ENCODE peak calls at places on chromosomes 13 and 19, in five cellular contexts. One of them, this sample, is unnamed.

GRCh38 chr19:2326699-2327360 is 1.6 kb downstream of the LSM7 start:
- DNase-seq in AG09309: no peak
- DNase-seq in hepatocyte: no peak
- DNase-seq in GM23338: no peak
- DNase-seq in transverse colon: no peak
- DNase-seq in this sample: no peak

GRCh38 chr19:3451451-3451866 is 28.9 kb downstream of the SMIM24 start:
- DNase-seq in AG09309: no peak
- DNase-seq in hepatocyte: no peak
- DNase-seq in GM23338: no peak
- DNase-seq in transverse colon: no peak
- DNase-seq in this sample: peak

GRCh38 chr19:34676697-34677385 is at the start of gene SCGB2B2:
- DNase-seq in AG09309: peak
- DNase-seq in hepatocyte: no peak
- DNase-seq in GM23338: peak
- DNase-seq in transverse colon: no peak
- DNase-seq in this sample: no peak

GRCh38 chr19:11383706-11384048 is 437 bp downstream of the EPOR start:
- DNase-seq in AG09309: no peak
- DNase-seq in hepatocyte: no peak
- DNase-seq in GM23338: no peak
- DNase-seq in transverse colon: no peak
- DNase-seq in this sample: no peak

GRCh38 chr19:21202865-21203494 is 61.1 kb downstream of the ZNF431 start:
- DNase-seq in AG09309: peak
- DNase-seq in hepatocyte: peak
- DNase-seq in GM23338: peak
- DNase-seq in transverse colon: no peak
- DNase-seq in this sample: peak

GRCh38 chr19:37077615-37077928 is 661 bp upstream of the ZNF420 start:
- DNase-seq in AG09309: peak
- DNase-seq in hepatocyte: no peak
- DNase-seq in GM23338: no peak
- DNase-seq in transverse colon: no peak
- DNase-seq in this sample: no peak

GRCh38 chr13:38670627-38671026 is 16.2 kb upstream of the FREM2 start:
- DNase-seq in AG09309: no peak
- DNase-seq in hepatocyte: no peak
- DNase-seq in GM23338: no peak
- DNase-seq in transverse colon: no peak
- DNase-seq in this sample: no peak

GRCh38 chr13:41765813-41766212 is 195.1 kb downstream of the VWA8 start:
- DNase-seq in AG09309: no peak
- DNase-seq in hepatocyte: no peak
- DNase-seq in GM23338: no peak
- DNase-seq in transverse colon: no peak
- DNase-seq in this sample: no peak

GRCh38 chr19:46299695-46300094 is 2.9 kb downstream of the HIF3A start:
- DNase-seq in AG09309: no peak
- DNase-seq in hepatocyte: no peak
- DNase-seq in GM23338: no peak
- DNase-seq in transverse colon: peak
- DNase-seq in this sample: peak

GRCh38 chr13:36362251-36362650 is 16.1 kb upstream of the SPART start:
- DNase-seq in AG09309: no peak
- DNase-seq in hepatocyte: no peak
- DNase-seq in GM23338: no peak
- DNase-seq in transverse colon: no peak
- DNase-seq in this sample: peak

GRCh38 chr19:34808566-34808965 is 35.6 kb upstream of the ZNF599 start:
- DNase-seq in AG09309: peak
- DNase-seq in hepatocyte: no peak
- DNase-seq in GM23338: no peak
- DNase-seq in transverse colon: no peak
- DNase-seq in this sample: peak

GRCh38 chr13:100176781-100177389 is 88.0 kb downstream of the PCCA start:
- DNase-seq in AG09309: peak
- DNase-seq in hepatocyte: no peak
- DNase-seq in GM23338: no peak
- DNase-seq in transverse colon: no peak
- DNase-seq in this sample: peak

GRCh38 chr19:13557756-13558398 is 51.6 kb upstream of the CACNA1A start:
- DNase-seq in AG09309: no peak
- DNase-seq in hepatocyte: no peak
- DNase-seq in GM23338: peak
- DNase-seq in transverse colon: peak
- DNase-seq in this sample: no peak

GRCh38 chr13:44015133-44015532 is 135.4 kb downstream of the LACC1 start:
- DNase-seq in AG09309: no peak
- DNase-seq in hepatocyte: no peak
- DNase-seq in GM23338: no peak
- DNase-seq in transverse colon: no peak
- DNase-seq in this sample: no peak

GRCh38 chr13:97468331-97468730 is 34.4 kb downstream of the RAP2A start:
- DNase-seq in AG09309: no peak
- DNase-seq in hepatocyte: no peak
- DNase-seq in GM23338: no peak
- DNase-seq in transverse colon: no peak
- DNase-seq in this sample: peak

GRCh38 chr13:97653741-97654140 is 219.8 kb downstream of the RAP2A start:
- DNase-seq in AG09309: peak
- DNase-seq in hepatocyte: peak
- DNase-seq in GM23338: no peak
- DNase-seq in transverse colon: no peak
- DNase-seq in this sample: peak

GRCh38 chr19:58372311-58373133 is 8.3 kb downstream of the ZNF837 start:
- DNase-seq in AG09309: no peak
- DNase-seq in hepatocyte: no peak
- DNase-seq in GM23338: peak
- DNase-seq in transverse colon: no peak
- DNase-seq in this sample: no peak

GRCh38 chr19:38917921-38918491 is 6.0 kb upstream of the CCER2 start:
- DNase-seq in AG09309: no peak
- DNase-seq in hepatocyte: peak
- DNase-seq in GM23338: peak
- DNase-seq in transverse colon: no peak
- DNase-seq in this sample: peak

GRCh38 chr19:47658431-47659383 is 49.8 kb downstream of the BICRA start:
- DNase-seq in AG09309: no peak
- DNase-seq in hepatocyte: peak
- DNase-seq in GM23338: no peak
- DNase-seq in transverse colon: peak
- DNase-seq in this sample: peak

GRCh38 chr19:7874080-7874856 is at the start of gene PRR36:
- DNase-seq in AG09309: no peak
- DNase-seq in hepatocyte: peak
- DNase-seq in GM23338: peak
- DNase-seq in transverse colon: no peak
- DNase-seq in this sample: no peak

GRCh38 chr13:93098972-93099371 is 127.6 kb upstream of the GPC6 start:
- DNase-seq in AG09309: no peak
- DNase-seq in hepatocyte: peak
- DNase-seq in GM23338: no peak
- DNase-seq in transverse colon: peak
- DNase-seq in this sample: no peak

GRCh38 chr19:38577826-38578225 is 39.9 kb downstream of the MAP4K1 start:
- DNase-seq in AG09309: no peak
- DNase-seq in hepatocyte: no peak
- DNase-seq in GM23338: no peak
- DNase-seq in transverse colon: no peak
- DNase-seq in this sample: no peak

GRCh38 chr13:35573639-35574038 is 97.2 kb upstream of the MAB21L1 start:
- DNase-seq in AG09309: no peak
- DNase-seq in hepatocyte: no peak
- DNase-seq in GM23338: peak
- DNase-seq in transverse colon: no peak
- DNase-seq in this sample: no peak

GRCh38 chr13:112693831-112694497 is 4.1 kb downstream of the ATP11A start:
- DNase-seq in AG09309: peak
- DNase-seq in hepatocyte: no peak
- DNase-seq in GM23338: no peak
- DNase-seq in transverse colon: no peak
- DNase-seq in this sample: peak

GRCh38 chr19:2054763-2055162 is 3.7 kb upstream of the MKNK2 start:
- DNase-seq in AG09309: no peak
- DNase-seq in hepatocyte: no peak
- DNase-seq in GM23338: no peak
- DNase-seq in transverse colon: peak
- DNase-seq in this sample: no peak

GRCh38 chr13:21703846-21704245 is 33.0 kb downstream of the FGF9 start:
- DNase-seq in AG09309: no peak
- DNase-seq in hepatocyte: no peak
- DNase-seq in GM23338: no peak
- DNase-seq in transverse colon: no peak
- DNase-seq in this sample: no peak

DNA sequence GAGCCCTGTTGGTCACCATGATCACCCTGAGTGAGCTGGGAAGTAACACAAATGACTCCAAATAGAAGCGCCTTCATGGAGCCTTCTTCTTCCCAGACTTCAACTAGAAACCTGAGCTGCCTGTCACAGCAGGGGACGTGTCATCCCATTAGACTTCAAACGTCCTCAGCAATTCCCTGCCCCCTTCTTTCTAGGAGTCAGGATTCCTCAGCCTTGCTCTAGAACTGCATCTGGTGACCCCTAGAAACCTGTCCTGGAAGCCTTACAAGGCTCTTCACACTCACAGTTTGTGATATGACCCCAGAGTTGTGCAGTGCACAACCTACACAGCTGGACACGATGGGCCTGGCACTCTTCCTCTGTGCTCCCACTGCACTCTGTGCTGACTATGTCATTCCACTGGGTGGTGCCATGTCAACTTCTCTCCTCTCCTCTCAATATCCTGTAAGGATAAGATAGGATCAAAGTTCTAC is 23.6 kb upstream of the TTYH1 start:
- DNase-seq in AG09309: no peak
- DNase-seq in hepatocyte: no peak
- DNase-seq in GM23338: peak
- DNase-seq in transverse colon: no peak
- DNase-seq in this sample: no peak
- TF ChIP-seq CTCF in AG09309: no peak
- TF ChIP-seq CTCF in hepatocyte: no peak
- TF ChIP-seq CTCF in GM23338: peak
- TF ChIP-seq CTCF in transverse colon: no peak
- TF ChIP-seq CTCF in this sample: no peak

DNA sequence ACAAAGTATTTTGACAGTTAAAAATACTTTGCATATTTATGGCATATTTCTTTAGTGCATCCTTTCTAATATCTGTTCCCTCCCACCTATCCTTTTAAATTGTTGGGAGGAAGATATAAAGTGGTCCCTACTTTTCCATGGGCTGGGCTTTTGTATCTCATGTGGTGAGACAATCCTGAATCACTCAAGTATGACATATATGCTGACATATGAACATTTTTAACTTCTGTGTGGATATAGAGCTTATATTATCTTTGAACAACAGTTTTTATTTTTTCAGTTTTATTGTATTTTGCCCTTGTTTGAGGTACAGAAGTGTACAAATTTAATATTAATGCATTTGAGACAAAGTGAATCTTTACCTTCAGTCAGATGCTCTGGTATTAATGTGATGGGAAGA is 3.4 kb downstream of the ZMYM2 start:
- DNase-seq in AG09309: no peak
- DNase-seq in hepatocyte: no peak
- DNase-seq in GM23338: no peak
- DNase-seq in transverse colon: no peak
- DNase-seq in this sample: no peak
- H3K4me3 ChIP-seq in AG09309: no peak
- H3K4me3 ChIP-seq in hepatocyte: peak
- H3K4me3 ChIP-seq in GM23338: peak
- H3K4me3 ChIP-seq in transverse colon: no peak
- H3K4me3 ChIP-seq in this sample: peak

GRCh38 chr13:28375250-28375930 is 119.5 kb downstream of the FLT1 start:
- DNase-seq in AG09309: no peak
- DNase-seq in hepatocyte: no peak
- DNase-seq in GM23338: no peak
- DNase-seq in transverse colon: no peak
- DNase-seq in this sample: no peak

GRCh38 chr13:28380319-28380718 is 114.6 kb downstream of the FLT1 start:
- DNase-seq in AG09309: no peak
- DNase-seq in hepatocyte: no peak
- DNase-seq in GM23338: no peak
- DNase-seq in transverse colon: no peak
- DNase-seq in this sample: no peak

GRCh38 chr13:28379371-28380083 is 115.4 kb downstream of the FLT1 start:
- DNase-seq in AG09309: no peak
- DNase-seq in hepatocyte: no peak
- DNase-seq in GM23338: peak
- DNase-seq in transverse colon: no peak
- DNase-seq in this sample: no peak

GRCh38 chr13:28373803-28374202 is 121.1 kb downstream of the FLT1 start:
- DNase-seq in AG09309: no peak
- DNase-seq in hepatocyte: no peak
- DNase-seq in GM23338: no peak
- DNase-seq in transverse colon: no peak
- DNase-seq in this sample: peak

DNA sequence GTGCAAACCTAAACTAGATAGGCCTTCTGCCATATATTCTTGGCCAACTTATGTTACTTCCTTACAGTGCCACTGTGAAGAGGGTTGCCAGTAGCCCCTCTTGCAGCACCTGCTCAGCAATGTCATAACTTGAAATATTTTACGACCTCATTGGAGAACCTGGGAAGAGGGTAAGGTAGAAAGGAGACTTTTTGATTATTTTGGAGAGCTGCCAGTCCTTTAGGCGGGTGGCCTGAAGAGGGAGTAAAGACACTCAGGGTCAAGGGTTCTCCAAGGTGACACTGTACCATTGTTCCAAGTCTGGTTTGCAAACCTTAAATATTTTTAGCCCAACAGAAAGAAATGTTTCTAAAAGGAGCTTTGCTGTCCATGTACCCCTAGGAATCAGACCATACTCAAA is 118.3 kb downstream of the FLT1 start:
- DNase-seq in AG09309: no peak
- DNase-seq in hepatocyte: no peak
- DNase-seq in GM23338: no peak
- DNase-seq in transverse colon: no peak
- DNase-seq in this sample: no peak
- TF ChIP-seq CTCF in AG09309: no peak
- TF ChIP-seq CTCF in hepatocyte: no peak
- TF ChIP-seq CTCF in GM23338: peak
- TF ChIP-seq CTCF in transverse colon: no peak
- TF ChIP-seq CTCF in this sample: no peak

GRCh38 chr19:17753976-17754375 is 2.7 kb downstream of the FCHO1 start:
- DNase-seq in AG09309: no peak
- DNase-seq in hepatocyte: no peak
- DNase-seq in GM23338: no peak
- DNase-seq in transverse colon: no peak
- DNase-seq in this sample: no peak

GRCh38 chr19:17755533-17755885 is 4.2 kb downstream of the FCHO1 start:
- DNase-seq in AG09309: no peak
- DNase-seq in hepatocyte: no peak
- DNase-seq in GM23338: no peak
- DNase-seq in transverse colon: no peak
- DNase-seq in this sample: no peak

GRCh38 chr19:17757125-17757524 is 5.8 kb downstream of the FCHO1 start:
- DNase-seq in AG09309: no peak
- DNase-seq in hepatocyte: peak
- DNase-seq in GM23338: no peak
- DNase-seq in transverse colon: peak
- DNase-seq in this sample: peak

GRCh38 chr19:17754634-17755532 is 3.6 kb downstream of the FCHO1 start:
- DNase-seq in AG09309: no peak
- DNase-seq in hepatocyte: no peak
- DNase-seq in GM23338: no peak
- DNase-seq in transverse colon: no peak
- DNase-seq in this sample: no peak

GRCh38 chr19:17755977-17756670 is 4.8 kb downstream of the FCHO1 start:
- DNase-seq in AG09309: no peak
- DNase-seq in hepatocyte: peak
- DNase-seq in GM23338: peak
- DNase-seq in transverse colon: peak
- DNase-seq in this sample: peak
- H3K4me3 ChIP-seq in AG09309: no peak
- H3K4me3 ChIP-seq in hepatocyte: no peak
- H3K4me3 ChIP-seq in GM23338: no peak
- H3K4me3 ChIP-seq in transverse colon: no peak
- H3K4me3 ChIP-seq in this sample: no peak

This sample was measured in fibroblast of villous mesenchyme.